ENCODE peak calls at places on chromosomes 16 and 17, in nine cellular contexts. G is lung, W is tibial artery, Y is GM23338, O is right atrium auricular region, T is sigmoid colon, K is HFF-Myc, H is adrenal gland, A is uterus. Z is an unnamed sample.

GRCh38 chr16:72963508-72963907 is 84.4 kb downstream of the ZFHX3 start:
- DNase-seq in T (no peak), A (no peak), Y (no peak), G (no peak), W (peak), H (no peak), O (no peak), K (no peak), Z (no peak)

GRCh38 chr16:48194828-48195566 is 39.2 kb upstream of the ABCC12 start:
- DNase-seq in T (no peak), Y (no peak), A (no peak), H (no peak), G (no peak), O (no peak), K (no peak), W (no peak), Z (no peak)

GRCh38 chr17:74601944-74602572 is 10.0 kb upstream of the CD300LD start:
- DNase-seq in W (no peak), A (no peak), O (no peak), G (peak), K (no peak), T (no peak), Y (peak), H (no peak), Z (peak)

GRCh38 chr17:64662774-64663367 is 764 bp upstream of the SMURF2 start:
- DNase-seq in G (no peak), H (no peak), K (no peak), A (no peak), W (no peak), O (no peak), Y (peak), T (no peak), Z (no peak)

GRCh38 chr17:46154151-46154816 is 38.9 kb downstream of the KANSL1 start:
- DNase-seq in A (no peak), H (no peak), K (peak), W (no peak), Y (no peak), O (no peak), T (no peak), G (no peak), Z (no peak)

GRCh38 chr17:82441686-82442487 is 8.7 kb downstream of the CYBC1 start:
- DNase-seq in O (no peak), T (no peak), G (no peak), A (no peak), H (no peak), Y (no peak), W (no peak), K (no peak), Z (peak)

GRCh38 chr17:27322026-27322425 is 28.1 kb downstream of the WSB1 start:
- DNase-seq in G (no peak), A (no peak), H (no peak), K (no peak), Y (no peak), T (peak), O (no peak), W (no peak), Z (no peak)

GRCh38 chr17:42112552-42113176 is at the start of gene DHX58:
- DNase-seq in Y (peak), T (peak), W (peak), H (peak), K (peak), G (peak), O (peak), A (peak), Z (peak)

GRCh38 chr16:27273670-27274522 is 5.3 kb upstream of the NSMCE1 start:
- DNase-seq in O (no peak), H (no peak), T (no peak), G (no peak), Y (no peak), W (no peak), K (no peak), A (no peak), Z (no peak)

GRCh38 chr17:71453876-71454422 is 666.9 kb upstream of the SOX9 start:
- DNase-seq in O (no peak), Y (no peak), A (no peak), K (no peak), G (no peak), H (no peak), T (no peak), W (no peak), Z (no peak)

GRCh38 chr16:81401035-81401950 is 43.3 kb upstream of the CMIP start:
- DNase-seq in K (no peak), T (peak), W (no peak), O (peak), Y (no peak), A (no peak), H (no peak), G (no peak), Z (peak)

GRCh38 chr16:68396481-68396880 is 51.8 kb downstream of the SMPD3 start:
- DNase-seq in W (no peak), O (no peak), T (no peak), A (no peak), K (no peak), G (peak), Y (peak), H (peak), Z (no peak)

GRCh38 chr17:76968707-76969597 is 100.7 kb downstream of the MGAT5B start:
- DNase-seq in A (no peak), O (no peak), W (no peak), G (peak), Y (peak), K (no peak), T (no peak), H (no peak), Z (peak)

GRCh38 chr17:7883781-7884386 is 4.7 kb upstream of the CHD3 start:
- DNase-seq in T (no peak), A (no peak), H (no peak), W (no peak), K (no peak), G (no peak), O (no peak), Y (no peak), Z (no peak)

GRCh38 chr17:1724869-1725641 is 551 bp downstream of the WDR81 start:
- DNase-seq in K (no peak), G (no peak), A (peak), O (no peak), W (peak), Y (peak), T (no peak), H (no peak), Z (peak)

GRCh38 chr17:81295678-81296381 is 723 bp upstream of the SLC38A10 start:
- DNase-seq in O (no peak), H (peak), A (no peak), T (no peak), K (no peak), G (peak), Y (peak), W (no peak), Z (peak)

GRCh38 chr17:47869114-47869513 is 18.2 kb upstream of the SP6 start:
- DNase-seq in G (no peak), O (no peak), Y (peak), A (no peak), H (no peak), W (no peak), K (no peak), T (no peak), Z (no peak)

GRCh38 chr16:27976990-27977389 is 86.5 kb downstream of the GSG1L start:
- DNase-seq in Y (no peak), A (no peak), H (no peak), W (no peak), O (no peak), G (no peak), K (no peak), T (no peak), Z (no peak)

GRCh38 chr17:59972778-59973177 is 8.2 kb upstream of the RNFT1 start:
- DNase-seq in Y (no peak), K (no peak), T (no peak), H (no peak), W (no peak), G (no peak), A (no peak), O (no peak), Z (no peak)

GRCh38 chr16:74695450-74696422 is 4.9 kb downstream of the MLKL start:
- DNase-seq in Y (peak), O (peak), K (peak), T (peak), A (peak), W (peak), H (peak), G (peak), Z (peak)

GRCh38 chr17:36602030-36602737 is 801 bp downstream of the MRM1 start:
- DNase-seq in A (peak), O (no peak), W (no peak), Y (peak), T (no peak), G (no peak), K (no peak), H (no peak), Z (peak)

GRCh38 chr16:9148376-9149015 is 57.1 kb downstream of the HAPSTR1 start:
- DNase-seq in W (no peak), H (no peak), A (no peak), Y (peak), K (no peak), O (no peak), T (no peak), G (no peak), Z (no peak)

GRCh38 chr16:58460219-58460610 is 39.7 kb upstream of the NDRG4 start:
- DNase-seq in W (no peak), G (no peak), A (no peak), H (no peak), T (no peak), Y (no peak), O (no peak), K (no peak), Z (no peak)

GRCh38 chr16:12271006-12271405 is 294.5 kb downstream of the SNX29 start:
- DNase-seq in G (no peak), A (no peak), Y (peak), H (no peak), T (no peak), K (peak), W (no peak), O (no peak), Z (no peak)
- TF ChIP-seq CTCF in G (no peak), A (no peak), Y (peak), H (no peak), T (no peak), K (peak), W (no peak), O (no peak), Z (no peak)

GRCh38 chr16:19168173-19169080 is at the start of gene SYT17:
- DNase-seq in K (no peak), A (no peak), H (no peak), W (no peak), G (peak), O (no peak), Y (peak), T (no peak), Z (peak)
- H3K4me3 ChIP-seq in K (peak), A (peak), H (no peak), W (peak), G (peak), O (peak), Y (peak), T (peak), Z (peak)

DNA sequence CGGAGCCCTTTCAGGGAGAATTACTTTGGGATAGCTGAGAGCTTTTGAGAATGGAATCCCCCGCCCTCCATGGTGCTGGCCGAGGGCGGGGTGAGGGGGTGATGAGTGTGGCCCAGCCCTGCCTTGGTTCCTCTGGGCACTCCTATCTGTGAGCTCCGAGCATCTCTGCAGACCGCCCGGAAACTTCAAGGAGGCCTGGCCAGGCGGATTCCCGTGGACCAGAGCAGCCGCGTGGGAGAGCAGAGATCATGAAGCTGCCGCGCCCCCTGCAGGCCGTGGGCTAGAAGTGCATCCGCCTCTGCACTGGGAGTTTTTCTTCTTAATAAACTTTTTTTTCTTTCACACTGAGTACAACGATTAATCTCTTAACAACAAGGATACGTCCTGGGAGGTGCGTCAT is 392.9 kb upstream of the EEF2KMT start:
- DNase-seq in A (no peak), H (no peak), T (no peak), G (no peak), O (no peak), W (no peak), K (no peak), Y (peak), Z (peak)
- TF ChIP-seq CTCF in A (no peak), H (peak), T (no peak), G (no peak), O (no peak), W (peak), K (peak), Y (peak), Z (peak)

DNA sequence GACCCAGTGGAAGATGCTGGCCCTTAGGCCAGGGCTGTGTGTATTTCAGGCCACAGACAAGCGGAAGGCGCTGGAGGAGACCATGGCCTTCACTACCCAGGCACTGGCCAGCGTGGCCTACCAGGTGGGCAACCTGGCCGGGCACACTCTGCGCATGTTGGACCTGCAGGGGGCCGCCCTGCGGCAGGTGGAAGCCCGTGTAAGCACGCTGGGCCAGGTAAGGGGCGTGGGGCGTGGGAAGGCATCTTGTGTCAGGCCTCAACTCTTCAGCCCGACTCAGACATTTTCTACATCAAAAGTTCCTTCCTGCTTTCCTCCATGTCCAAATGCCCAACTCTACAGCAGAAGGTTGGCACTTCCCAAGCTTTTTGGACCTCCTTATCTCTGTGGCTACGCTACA is 6.0 kb downstream of the ABI3 start:
- DNase-seq in O (no peak), H (no peak), G (no peak), Y (no peak), W (no peak), A (no peak), K (no peak), T (no peak), Z (peak)
- H3K4me3 ChIP-seq in O (no peak), H (no peak), G (no peak), Y (no peak), W (no peak), A (no peak), K (no peak), T (no peak), Z (no peak)

GRCh38 chr17:32854834-32855389 is 22.0 kb downstream of the MYO1D start:
- DNase-seq in O (no peak), H (no peak), G (no peak), T (no peak), W (no peak), Y (no peak), K (no peak), A (no peak), Z (no peak)
- TF ChIP-seq CTCF in O (no peak), H (no peak), G (no peak), T (no peak), W (no peak), Y (no peak), K (no peak), A (no peak), Z (no peak)